ENCODE peak calls at places on chromosomes 12 and 14, in four cellular contexts. Y, P, W and L are unnamed samples.
A peak's percentile ranks its signal among the peaks of the same experiment; 100 is the strongest.

GRCh38 chr14:100072783-100073346 is 7.6 kb downstream of the EVL start:
- DNase-seq in P (no peak), Y (no peak), W (peak; percentile 30), L (no peak)

GRCh38 chr12:123941485-123942276 is 30.9 kb downstream of the CCDC92 start:
- DNase-seq in P (no peak), Y (no peak), W (no peak), L (no peak)

GRCh38 chr14:103155013-103155412 is 31.8 kb downstream of the TNFAIP2 start:
- DNase-seq in W (no peak), Y (peak; percentile 69), P (no peak), L (peak; percentile 77)

GRCh38 chr14:61178226-61179060 is 102.7 kb downstream of the TMEM30B start:
- DNase-seq in Y (peak; percentile 85), P (no peak), W (no peak), L (no peak)

GRCh38 chr14:91607322-91608047 is 97.4 kb upstream of the PPP4R3A start:
- DNase-seq in P (no peak), Y (no peak), W (no peak), L (no peak)

GRCh38 chr12:3381059-3382047 is 109.7 kb upstream of the PRMT8 start:
- DNase-seq in W (no peak), Y (no peak), P (no peak), L (no peak)

GRCh38 chr12:97308576-97309198 is 153.9 kb upstream of the RMST start:
- DNase-seq in Y (peak; percentile 39), W (peak; percentile 24), P (no peak), L (no peak)

GRCh38 chr14:50260511-50260910 is 29.1 kb upstream of the SOS2 start:
- DNase-seq in W (no peak), Y (peak; percentile 23), P (no peak), L (peak; percentile 19)

GRCh38 chr14:79706382-79706781 is 504.9 kb downstream of the DIO2 start:
- DNase-seq in Y (no peak), W (no peak), P (no peak), L (no peak)

GRCh38 chr12:120468271-120468845 is 1.2 kb downstream of the SRSF9 start:
- DNase-seq in Y (peak; percentile 44), W (no peak), P (peak; percentile 33), L (peak; percentile 65)

GRCh38 chr12:14892726-14893442 is 7.2 kb upstream of the MGP start:
- DNase-seq in Y (peak; percentile 5), P (no peak), W (no peak), L (no peak)
- TF ChIP-seq CTCF in Y (peak; percentile 49), P (no peak), W (no peak), L (peak; percentile 30)

DNA sequence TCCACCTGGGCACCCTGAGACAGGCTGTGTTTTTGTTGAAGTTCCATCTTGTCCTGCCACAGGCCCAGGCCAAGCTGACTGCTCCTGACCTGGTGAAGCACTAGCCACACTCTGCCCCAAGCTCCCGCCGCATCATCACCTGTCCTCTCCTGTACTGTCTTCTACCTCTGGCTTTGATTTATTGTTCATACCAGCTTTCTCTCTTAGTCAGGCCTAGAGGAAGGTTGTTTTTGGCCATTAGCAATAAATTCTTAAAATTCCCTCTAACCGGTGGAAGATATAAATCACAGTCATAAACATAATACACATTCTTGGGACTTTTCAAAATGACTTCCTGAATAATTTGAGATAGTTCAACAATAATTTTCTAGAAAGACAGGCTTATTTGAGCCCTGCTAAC is 169.4 kb downstream of the DAD1 start:
- DNase-seq in Y (no peak), P (no peak), W (no peak), L (no peak)
- TF ChIP-seq FOXJ3 in Y (no peak), P (no peak), W (no peak), L (no peak)

GRCh38 chr14:34873591-34874385 is 1.4 kb downstream of the BAZ1A start:
- DNase-seq in Y (no peak), W (peak; percentile 56), P (peak; percentile 78), L (peak; percentile 87)

GRCh38 chr14:34875031-34875922 is at the start of gene BAZ1A:
- DNase-seq in Y (peak; percentile 93), W (peak; percentile 69), P (no peak), L (peak; percentile 78)

GRCh38 chr14:34872822-34873590 is 2.2 kb downstream of the BAZ1A start:
- DNase-seq in Y (peak; percentile 90), P (no peak), W (no peak), L (no peak)

GRCh38 chr14:34874386-34875030 is 652 bp downstream of the BAZ1A start:
- DNase-seq in W (no peak), P (peak; percentile 63), Y (peak; percentile 65), L (peak; percentile 86)
- TF ChIP-seq CTCF in W (no peak), P (no peak), Y (peak; percentile 48), L (no peak)

GRCh38 chr12:77204055-77204454 is 138.7 kb upstream of the E2F7 start:
- DNase-seq in W (no peak), Y (no peak), P (peak; percentile 25), L (no peak)

GRCh38 chr12:77202457-77203060 is 137.2 kb upstream of the E2F7 start:
- DNase-seq in Y (no peak), W (no peak), P (no peak), L (no peak)
- TF ChIP-seq FOXJ3 in Y (no peak), W (no peak), P (no peak), L (no peak)